ENCODE peak calls at places on chromosome 12, in six cellular contexts. M is A673, A is colonic mucosa, E is A549, O is RWPE1, Y is neural progenitor cell. F is an unnamed sample.

GRCh38 chr12:42565633-42566032 is 23.9 kb downstream of the PRICKLE1 start:
- DNase-seq in M (no peak), A (no peak), E (no peak), O (no peak), Y (peak), F (no peak)

GRCh38 chr12:57372233-57372632 is 58.6 kb downstream of the R3HDM2 start:
- DNase-seq in M (no peak), A (no peak), E (peak), O (no peak), Y (no peak), F (no peak)

GRCh38 chr12:111368684-111369495 is at the start of gene PHETA1:
- DNase-seq in M (peak), A (peak), E (peak), O (peak), Y (peak), F (peak)

GRCh38 chr12:29611906-29612305 is 114.4 kb upstream of the OVCH1 start:
- DNase-seq in M (peak), A (no peak), E (no peak), O (no peak), Y (no peak), F (no peak)

GRCh38 chr12:59059401-59059935 is 139.2 kb upstream of the LRIG3 start:
- DNase-seq in M (no peak), A (no peak), E (no peak), O (no peak), Y (peak), F (no peak)

GRCh38 chr12:104866286-104866685 is 91.8 kb downstream of the SLC41A2 start:
- DNase-seq in M (no peak), A (no peak), E (no peak), O (no peak), Y (no peak), F (no peak)

GRCh38 chr12:8817856-8818255 is 4.6 kb upstream of the A2ML1 start:
- DNase-seq in M (no peak), A (no peak), E (no peak), O (no peak), Y (no peak), F (no peak)

GRCh38 chr12:79422060-79422812 is 268.5 kb downstream of the PAWR start:
- DNase-seq in M (no peak), A (no peak), E (no peak), O (no peak), Y (no peak), F (no peak)

GRCh38 chr12:48861111-48861510 is 4.6 kb downstream of the RND1 start:
- DNase-seq in M (no peak), A (no peak), E (no peak), O (no peak), Y (no peak), F (no peak)

GRCh38 chr12:45315462-45315861 is 99.6 kb downstream of the ANO6 start:
- DNase-seq in M (no peak), A (no peak), E (no peak), O (no peak), Y (no peak), F (no peak)

GRCh38 chr12:47112679-47113078 is 32.9 kb upstream of the AMIGO2 start:
- DNase-seq in M (no peak), A (no peak), E (no peak), O (no peak), Y (no peak), F (no peak)

GRCh38 chr12:115867854-115868253 is 409.6 kb downstream of the MED13L start:
- DNase-seq in M (no peak), A (no peak), E (no peak), O (no peak), Y (no peak), F (no peak)

GRCh38 chr12:115866909-115867525 is 410.5 kb downstream of the MED13L start:
- DNase-seq in M (peak), A (peak), E (peak), O (peak), Y (peak), F (no peak)

GRCh38 chr12:115870021-115870420 is 407.5 kb downstream of the MED13L start:
- DNase-seq in M (no peak), A (no peak), E (no peak), O (no peak), Y (no peak), F (no peak)

GRCh38 chr12:115869604-115870003 is 407.9 kb downstream of the MED13L start:
- DNase-seq in M (no peak), A (no peak), E (no peak), O (no peak), Y (no peak), F (no peak)

DNA sequence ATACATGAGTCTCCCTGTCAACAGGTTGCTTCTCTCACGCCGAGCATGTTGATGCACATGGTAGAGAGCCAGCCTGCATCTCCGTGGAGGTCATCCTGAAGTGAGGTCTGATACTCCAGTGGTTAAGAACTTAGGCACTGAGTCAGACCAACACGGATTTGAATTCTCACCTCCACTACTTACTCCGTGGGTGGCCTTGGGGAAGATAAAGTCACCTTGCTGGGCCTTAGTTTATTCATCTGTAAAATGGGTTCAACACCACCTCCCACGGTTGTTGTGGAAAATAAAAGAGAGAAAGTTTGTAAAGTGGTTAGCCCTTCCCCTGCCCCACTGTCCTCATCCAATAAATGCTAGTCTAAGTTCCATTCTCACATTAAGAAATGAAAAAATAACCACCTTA is 408.9 kb downstream of the MED13L start:
- DNase-seq in M (no peak), A (no peak), E (no peak), O (no peak), Y (no peak), F (no peak)
- TF ChIP-seq CTCF in M (no peak), A (no peak), E (no peak), O (no peak), Y (no peak), F (no peak)

GRCh38 chr12:75784591-75784990 is 247.0 kb downstream of the PHLDA1 start:
- DNase-seq in M (peak), A (peak), E (no peak), O (no peak), Y (no peak), F (no peak)
- TF ChIP-seq CTCF in M (no peak), A (no peak), E (no peak), O (no peak), Y (no peak), F (no peak)

GRCh38 chr12:39503445-39503844 is 60.5 kb upstream of the KIF21A start:
- DNase-seq in M (no peak), A (no peak), E (peak), O (peak), Y (no peak), F (no peak)
- TF ChIP-seq CTCF in M (no peak), A (no peak), E (no peak), O (peak), Y (no peak), F (no peak)

GRCh38 chr12:68157295-68157871 is 2.2 kb downstream of the IFNG start:
- DNase-seq in M (no peak), A (no peak), E (no peak), O (no peak), Y (no peak), F (no peak)

GRCh38 chr12:68159681-68160304 is at the start of gene IFNG:
- DNase-seq in M (no peak), A (no peak), E (no peak), O (no peak), Y (no peak), F (no peak)

GRCh38 chr12:68162374-68162773 is 2.8 kb upstream of the IFNG start:
- DNase-seq in M (no peak), A (no peak), E (no peak), O (peak), Y (no peak), F (no peak)

GRCh38 chr12:68154768-68155167 is 4.8 kb downstream of the IFNG start:
- DNase-seq in M (no peak), A (no peak), E (no peak), O (no peak), Y (no peak), F (no peak)

GRCh38 chr12:68158427-68158826 is 1.1 kb downstream of the IFNG start:
- DNase-seq in M (peak), A (no peak), E (no peak), O (peak), Y (peak), F (no peak)
- TF ChIP-seq CTCF in M (peak), A (peak), E (peak), O (peak), Y (peak), F (peak)

F was measured in GM10248.